ENCODE peak calls at places on chromosomes 3 and 15, in five cellular contexts. D, K, Y, E and M are unnamed samples.

GRCh38 chr3:40237892-40238571 is 71.5 kb upstream of the EIF1B start:
- DNase-seq in D (no peak), K (no peak), Y (no peak), E (peak; percentile 5), M (peak; percentile 9)

GRCh38 chr3:50674349-50675178 is at the start of gene DOCK3:
- DNase-seq in D (no peak), K (peak; percentile 29), Y (no peak), E (no peak), M (no peak)

GRCh38 chr15:88649286-88649733 is 10.5 kb downstream of the ISG20 start:
- DNase-seq in D (peak; percentile 61), K (peak; percentile 87), Y (no peak), E (peak; percentile 61), M (peak; percentile 61)

GRCh38 chr3:18208856-18209255 is 216.3 kb downstream of the SATB1 start:
- DNase-seq in D (no peak), K (no peak), Y (no peak), E (no peak), M (no peak)

GRCh38 chr3:100402150-100402706 is 889 bp downstream of the LNP1 start:
- DNase-seq in D (no peak), K (peak; percentile 55), Y (peak; percentile 27), E (peak; percentile 9), M (peak; percentile 85)

GRCh38 chr3:156626104-156626503 is 48.3 kb upstream of the TIPARP start:
- DNase-seq in D (no peak), K (no peak), Y (peak; percentile 6), E (no peak), M (no peak)

GRCh38 chr15:40098489-40099261 is 10.0 kb downstream of the BMF start:
- DNase-seq in D (peak; percentile 80), K (peak; percentile 94), Y (peak; percentile 89), E (peak; percentile 83), M (peak; percentile 91)

GRCh38 chr3:183697610-183698317 is at the start of gene YEATS2:
- DNase-seq in D (no peak), K (peak; percentile 56), Y (peak; percentile 86), E (peak; percentile 68), M (peak; percentile 21)

GRCh38 chr15:90879730-90880366 is 4.5 kb upstream of the FES start:
- DNase-seq in D (no peak), K (no peak), Y (no peak), E (no peak), M (no peak)

GRCh38 chr3:119829431-119829830 is 47.5 kb downstream of the NR1I2 start:
- DNase-seq in D (no peak), K (no peak), Y (no peak), E (no peak), M (no peak)

GRCh38 chr3:24451461-24452099 is 43.1 kb downstream of the THRB start:
- DNase-seq in D (no peak), K (no peak), Y (no peak), E (peak; percentile 64), M (no peak)

GRCh38 chr15:41584636-41585139 is 25.7 kb downstream of the TYRO3 start:
- DNase-seq in D (no peak), K (peak; percentile 5), Y (no peak), E (no peak), M (no peak)

GRCh38 chr3:56042326-56042951 is 425.8 kb downstream of the ERC2 start:
- DNase-seq in D (peak; percentile 16), K (peak; percentile 66), Y (peak; percentile 19), E (peak; percentile 25), M (peak; percentile 30)

GRCh38 chr3:38334656-38335055 is 11.9 kb upstream of the XYLB start:
- DNase-seq in D (peak; percentile 33), K (peak; percentile 83), Y (no peak), E (no peak), M (peak; percentile 73)

GRCh38 chr3:194266658-194267005 is 84.5 kb downstream of the CPN2 start:
- DNase-seq in D (no peak), K (no peak), Y (no peak), E (no peak), M (no peak)

GRCh38 chr15:98967916-98968315 is 39.7 kb downstream of the PGPEP1L start:
- DNase-seq in D (no peak), K (no peak), Y (no peak), E (no peak), M (no peak)

GRCh38 chr3:42013652-42014442 is 51.9 kb upstream of the ULK4 start:
- DNase-seq in D (no peak), K (no peak), Y (peak; percentile 62), E (no peak), M (no peak)

DNA sequence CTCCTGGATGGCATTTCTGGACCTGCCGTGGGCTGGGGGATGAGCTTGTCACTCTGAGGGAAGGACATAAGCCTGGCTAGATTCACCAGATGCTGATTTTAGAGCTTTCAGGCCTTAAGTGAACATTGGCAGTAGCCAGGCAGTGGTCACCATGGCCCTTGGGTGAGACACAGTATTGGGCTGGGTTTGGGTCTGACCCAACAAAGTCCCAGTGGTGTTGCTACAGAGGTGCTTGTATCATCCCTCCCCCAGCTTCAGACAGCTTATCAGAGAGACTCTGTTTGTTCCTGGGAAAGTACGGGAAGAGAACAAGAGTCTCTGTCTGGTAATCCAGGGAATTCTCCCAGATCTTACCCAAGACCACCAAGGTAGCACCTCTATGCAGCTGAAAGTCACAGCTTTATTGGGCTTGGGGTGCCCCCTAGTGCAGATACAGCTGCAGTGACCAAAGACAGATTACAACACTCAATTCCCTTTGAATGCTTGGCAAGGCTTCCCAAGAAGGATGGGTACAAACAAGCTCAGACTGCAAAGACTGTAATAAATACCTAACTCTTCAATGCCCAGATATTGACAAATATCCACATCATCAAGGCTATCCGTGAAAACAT is 9.8 kb upstream of the RUVBL1 start:
- DNase-seq in D (no peak), K (peak; percentile 61), Y (peak; percentile 57), E (peak; percentile 53), M (peak; percentile 53)
- TF ChIP-seq CTCF in D (peak; percentile 71), K (peak; percentile 80), Y (peak; percentile 93), E (peak; percentile 76), M (peak; percentile 79)

GRCh38 chr3:46848271-46849097 is 14.8 kb downstream of the MYL3 start:
- DNase-seq in D (no peak), K (peak; percentile 49), Y (peak; percentile 19), E (no peak), M (peak; percentile 38)
- TF ChIP-seq CTCF in D (peak; percentile 59), K (peak; percentile 48), Y (peak; percentile 75), E (no peak), M (peak; percentile 78)

GRCh38 chr3:72088486-72089025 is 303.6 kb upstream of the PROK2 start:
- DNase-seq in D (no peak), K (no peak), Y (no peak), E (peak; percentile 11), M (no peak)

GRCh38 chr3:72097053-72097452 is 312.1 kb upstream of the PROK2 start:
- DNase-seq in D (no peak), K (no peak), Y (no peak), E (no peak), M (no peak)

GRCh38 chr3:72095521-72095920 is 310.6 kb upstream of the PROK2 start:
- DNase-seq in D (no peak), K (no peak), Y (peak; percentile 67), E (no peak), M (no peak)

GRCh38 chr3:72092778-72093177 is 307.8 kb upstream of the PROK2 start:
- DNase-seq in D (no peak), K (no peak), Y (peak; percentile 71), E (no peak), M (no peak)

DNA sequence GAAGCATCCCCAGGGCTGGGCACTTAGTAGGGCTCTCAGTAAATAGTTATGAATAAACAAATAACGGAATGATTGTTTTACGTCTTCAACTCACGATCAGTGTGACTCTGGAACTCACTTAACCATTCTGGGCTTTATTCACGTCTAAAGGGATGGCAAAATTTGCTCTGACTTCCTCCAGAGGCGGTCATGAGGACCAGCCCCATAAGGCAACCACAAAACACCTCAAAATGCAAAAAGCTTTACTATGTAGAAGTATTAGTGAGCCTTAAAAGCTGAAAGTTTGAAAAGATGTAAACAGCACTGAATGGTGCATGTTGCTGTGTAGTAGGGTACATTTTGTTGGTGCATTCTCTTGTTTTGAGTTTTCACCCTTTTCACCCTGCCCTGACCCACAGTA is 308.3 kb upstream of the PROK2 start:
- DNase-seq in D (no peak), K (no peak), Y (peak; percentile 46), E (no peak), M (no peak)
- TF ChIP-seq CTCF in D (no peak), K (no peak), Y (no peak), E (no peak), M (no peak)

DNA sequence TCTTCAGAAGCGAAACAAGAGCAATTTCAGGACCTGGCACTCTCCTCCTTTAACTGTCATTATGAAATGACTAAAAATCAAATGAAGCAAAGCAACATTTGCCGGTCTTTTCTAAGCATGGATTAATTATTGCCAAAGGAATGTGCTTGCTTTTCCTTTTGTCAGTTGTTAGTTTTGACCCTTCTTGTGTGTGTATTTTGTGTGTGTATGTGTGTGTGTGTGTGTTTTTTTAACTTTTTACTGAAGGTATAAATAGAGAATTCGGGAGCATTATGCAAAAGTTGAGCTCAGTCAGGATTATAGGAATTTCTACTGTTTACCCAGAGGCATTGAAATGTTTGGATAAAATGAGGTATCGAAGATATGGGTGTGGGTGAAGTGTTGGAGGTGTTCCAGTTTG is 509.1 kb downstream of the TUSC7 start:
- DNase-seq in D (no peak), K (no peak), Y (no peak), E (no peak), M (no peak)
- TF ChIP-seq CTCF in D (no peak), K (no peak), Y (no peak), E (no peak), M (no peak)